ENCODE peak calls at places on chromosomes 2 and 18, in nine cellular contexts. One of them, this sample, is unnamed.

GRCh38 chr2:240798327-240798905 is 21.6 kb downstream of the KIF1A start:
- DNase-seq in AG09319: no peak
- DNase-seq in T follicular helper cell: no peak
- DNase-seq in neural crest cell: no peak
- DNase-seq in dermis microvascular lymphatic vessel endothelial cell: no peak
- DNase-seq in stimulated activated CD4-positive, alpha-beta T cell treated with anti-CD3 and anti-CD28 coated beads, Interleukin-4, amount 100 ng/mL, for 4 hours: no peak
- DNase-seq in left cardiac atrium: no peak
- DNase-seq in astrocyte of the spinal cord: no peak
- DNase-seq in HFF-Myc: no peak
- DNase-seq in this sample: no peak

GRCh38 chr2:20179755-20180594 is 45.0 kb downstream of the SDC1 start:
- DNase-seq in AG09319: no peak
- DNase-seq in T follicular helper cell: no peak
- DNase-seq in neural crest cell: no peak
- DNase-seq in dermis microvascular lymphatic vessel endothelial cell: no peak
- DNase-seq in stimulated activated CD4-positive, alpha-beta T cell treated with anti-CD3 and anti-CD28 coated beads, Interleukin-4, amount 100 ng/mL, for 4 hours: no peak
- DNase-seq in left cardiac atrium: no peak
- DNase-seq in astrocyte of the spinal cord: no peak
- DNase-seq in HFF-Myc: no peak
- DNase-seq in this sample: peak; percentile 51

GRCh38 chr2:203603451-203604389 is 68.6 kb upstream of the RAPH1 start:
- DNase-seq in AG09319: no peak
- DNase-seq in T follicular helper cell: no peak
- DNase-seq in neural crest cell: no peak
- DNase-seq in dermis microvascular lymphatic vessel endothelial cell: no peak
- DNase-seq in stimulated activated CD4-positive, alpha-beta T cell treated with anti-CD3 and anti-CD28 coated beads, Interleukin-4, amount 100 ng/mL, for 4 hours: no peak
- DNase-seq in left cardiac atrium: no peak
- DNase-seq in astrocyte of the spinal cord: no peak
- DNase-seq in HFF-Myc: no peak
- DNase-seq in this sample: no peak

GRCh38 chr18:63994783-63995399 is 25.0 kb downstream of the SERPINB8 start:
- DNase-seq in AG09319: peak; percentile 24
- DNase-seq in T follicular helper cell: peak; percentile 6
- DNase-seq in neural crest cell: peak; percentile 55
- DNase-seq in dermis microvascular lymphatic vessel endothelial cell: peak; percentile 43
- DNase-seq in stimulated activated CD4-positive, alpha-beta T cell treated with anti-CD3 and anti-CD28 coated beads, Interleukin-4, amount 100 ng/mL, for 4 hours: peak; percentile 35
- DNase-seq in left cardiac atrium: peak; percentile 43
- DNase-seq in astrocyte of the spinal cord: peak; percentile 45
- DNase-seq in HFF-Myc: peak; percentile 48
- DNase-seq in this sample: no peak

GRCh38 chr2:101432411-101433181 is 42.3 kb downstream of the RFX8 start:
- DNase-seq in AG09319: no peak
- DNase-seq in T follicular helper cell: no peak
- DNase-seq in neural crest cell: no peak
- DNase-seq in dermis microvascular lymphatic vessel endothelial cell: no peak
- DNase-seq in stimulated activated CD4-positive, alpha-beta T cell treated with anti-CD3 and anti-CD28 coated beads, Interleukin-4, amount 100 ng/mL, for 4 hours: no peak
- DNase-seq in left cardiac atrium: no peak
- DNase-seq in astrocyte of the spinal cord: peak; percentile 61
- DNase-seq in HFF-Myc: no peak
- DNase-seq in this sample: no peak

GRCh38 chr18:64110692-64111480 is 38.0 kb downstream of the LINC00305 start:
- DNase-seq in AG09319: no peak
- DNase-seq in T follicular helper cell: no peak
- DNase-seq in neural crest cell: no peak
- DNase-seq in dermis microvascular lymphatic vessel endothelial cell: peak; percentile 8
- DNase-seq in stimulated activated CD4-positive, alpha-beta T cell treated with anti-CD3 and anti-CD28 coated beads, Interleukin-4, amount 100 ng/mL, for 4 hours: no peak
- DNase-seq in left cardiac atrium: no peak
- DNase-seq in astrocyte of the spinal cord: no peak
- DNase-seq in HFF-Myc: no peak
- DNase-seq in this sample: no peak

GRCh38 chr2:10057231-10058107 is 14.1 kb downstream of the KLF11 start:
- DNase-seq in AG09319: peak; percentile 39
- DNase-seq in T follicular helper cell: no peak
- DNase-seq in neural crest cell: peak; percentile 26
- DNase-seq in dermis microvascular lymphatic vessel endothelial cell: peak; percentile 15
- DNase-seq in stimulated activated CD4-positive, alpha-beta T cell treated with anti-CD3 and anti-CD28 coated beads, Interleukin-4, amount 100 ng/mL, for 4 hours: no peak
- DNase-seq in left cardiac atrium: peak; percentile 81
- DNase-seq in astrocyte of the spinal cord: peak; percentile 68
- DNase-seq in HFF-Myc: no peak
- DNase-seq in this sample: no peak

GRCh38 chr18:77321823-77322805 is 72.5 kb downstream of the GALR1 start:
- DNase-seq in AG09319: no peak
- DNase-seq in T follicular helper cell: no peak
- DNase-seq in neural crest cell: no peak
- DNase-seq in dermis microvascular lymphatic vessel endothelial cell: no peak
- DNase-seq in stimulated activated CD4-positive, alpha-beta T cell treated with anti-CD3 and anti-CD28 coated beads, Interleukin-4, amount 100 ng/mL, for 4 hours: no peak
- DNase-seq in left cardiac atrium: no peak
- DNase-seq in astrocyte of the spinal cord: no peak
- DNase-seq in HFF-Myc: no peak
- DNase-seq in this sample: no peak

GRCh38 chr18:40868110-40868858 is 1086.8 kb upstream of the PIK3C3 start:
- DNase-seq in AG09319: no peak
- DNase-seq in T follicular helper cell: no peak
- DNase-seq in neural crest cell: no peak
- DNase-seq in dermis microvascular lymphatic vessel endothelial cell: no peak
- DNase-seq in stimulated activated CD4-positive, alpha-beta T cell treated with anti-CD3 and anti-CD28 coated beads, Interleukin-4, amount 100 ng/mL, for 4 hours: no peak
- DNase-seq in left cardiac atrium: no peak
- DNase-seq in astrocyte of the spinal cord: peak; percentile 79
- DNase-seq in HFF-Myc: peak; percentile 19
- DNase-seq in this sample: no peak

GRCh38 chr2:99876956-99877355 is 265.4 kb downstream of the AFF3 start:
- DNase-seq in AG09319: no peak
- DNase-seq in T follicular helper cell: no peak
- DNase-seq in neural crest cell: no peak
- DNase-seq in dermis microvascular lymphatic vessel endothelial cell: no peak
- DNase-seq in stimulated activated CD4-positive, alpha-beta T cell treated with anti-CD3 and anti-CD28 coated beads, Interleukin-4, amount 100 ng/mL, for 4 hours: no peak
- DNase-seq in left cardiac atrium: no peak
- DNase-seq in astrocyte of the spinal cord: no peak
- DNase-seq in HFF-Myc: no peak
- DNase-seq in this sample: no peak

GRCh38 chr2:70546376-70546775 is 7.2 kb downstream of the TGFA start:
- DNase-seq in AG09319: no peak
- DNase-seq in T follicular helper cell: no peak
- DNase-seq in neural crest cell: no peak
- DNase-seq in dermis microvascular lymphatic vessel endothelial cell: no peak
- DNase-seq in stimulated activated CD4-positive, alpha-beta T cell treated with anti-CD3 and anti-CD28 coated beads, Interleukin-4, amount 100 ng/mL, for 4 hours: no peak
- DNase-seq in left cardiac atrium: no peak
- DNase-seq in astrocyte of the spinal cord: no peak
- DNase-seq in HFF-Myc: no peak
- DNase-seq in this sample: no peak

GRCh38 chr2:227595797-227596196 is 2.9 kb upstream of the SCYGR2 start:
- DNase-seq in AG09319: no peak
- DNase-seq in T follicular helper cell: no peak
- DNase-seq in neural crest cell: no peak
- DNase-seq in dermis microvascular lymphatic vessel endothelial cell: no peak
- DNase-seq in stimulated activated CD4-positive, alpha-beta T cell treated with anti-CD3 and anti-CD28 coated beads, Interleukin-4, amount 100 ng/mL, for 4 hours: no peak
- DNase-seq in left cardiac atrium: no peak
- DNase-seq in astrocyte of the spinal cord: no peak
- DNase-seq in HFF-Myc: no peak
- DNase-seq in this sample: no peak

GRCh38 chr2:174124171-174124570 is 124.2 kb downstream of the OLA1 start:
- DNase-seq in AG09319: no peak
- DNase-seq in T follicular helper cell: no peak
- DNase-seq in neural crest cell: peak; percentile 12
- DNase-seq in dermis microvascular lymphatic vessel endothelial cell: no peak
- DNase-seq in stimulated activated CD4-positive, alpha-beta T cell treated with anti-CD3 and anti-CD28 coated beads, Interleukin-4, amount 100 ng/mL, for 4 hours: no peak
- DNase-seq in left cardiac atrium: no peak
- DNase-seq in astrocyte of the spinal cord: no peak
- DNase-seq in HFF-Myc: no peak
- DNase-seq in this sample: no peak

GRCh38 chr2:241061275-241061674 is 40.8 kb downstream of the MTERF4 start:
- DNase-seq in AG09319: peak; percentile 12
- DNase-seq in T follicular helper cell: no peak
- DNase-seq in neural crest cell: no peak
- DNase-seq in dermis microvascular lymphatic vessel endothelial cell: no peak
- DNase-seq in stimulated activated CD4-positive, alpha-beta T cell treated with anti-CD3 and anti-CD28 coated beads, Interleukin-4, amount 100 ng/mL, for 4 hours: no peak
- DNase-seq in left cardiac atrium: no peak
- DNase-seq in astrocyte of the spinal cord: peak; percentile 29
- DNase-seq in HFF-Myc: no peak
- DNase-seq in this sample: no peak

GRCh38 chr2:223524066-223524465 is 78.1 kb downstream of the SCG2 start:
- DNase-seq in AG09319: no peak
- DNase-seq in T follicular helper cell: no peak
- DNase-seq in neural crest cell: no peak
- DNase-seq in dermis microvascular lymphatic vessel endothelial cell: no peak
- DNase-seq in stimulated activated CD4-positive, alpha-beta T cell treated with anti-CD3 and anti-CD28 coated beads, Interleukin-4, amount 100 ng/mL, for 4 hours: no peak
- DNase-seq in left cardiac atrium: no peak
- DNase-seq in astrocyte of the spinal cord: no peak
- DNase-seq in HFF-Myc: no peak
- DNase-seq in this sample: no peak

GRCh38 chr18:51069885-51070284 is 39.9 kb downstream of the SMAD4 start:
- DNase-seq in AG09319: no peak
- DNase-seq in T follicular helper cell: no peak
- DNase-seq in neural crest cell: no peak
- DNase-seq in dermis microvascular lymphatic vessel endothelial cell: no peak
- DNase-seq in stimulated activated CD4-positive, alpha-beta T cell treated with anti-CD3 and anti-CD28 coated beads, Interleukin-4, amount 100 ng/mL, for 4 hours: no peak
- DNase-seq in left cardiac atrium: no peak
- DNase-seq in astrocyte of the spinal cord: no peak
- DNase-seq in HFF-Myc: no peak
- DNase-seq in this sample: no peak

GRCh38 chr18:56043691-56044090 is 455.7 kb upstream of the TCF4 start:
- DNase-seq in AG09319: no peak
- DNase-seq in T follicular helper cell: no peak
- DNase-seq in neural crest cell: peak; percentile 28
- DNase-seq in dermis microvascular lymphatic vessel endothelial cell: peak; percentile 71
- DNase-seq in stimulated activated CD4-positive, alpha-beta T cell treated with anti-CD3 and anti-CD28 coated beads, Interleukin-4, amount 100 ng/mL, for 4 hours: no peak
- DNase-seq in left cardiac atrium: no peak
- DNase-seq in astrocyte of the spinal cord: peak; percentile 5
- DNase-seq in HFF-Myc: no peak
- DNase-seq in this sample: peak; percentile 67

GRCh38 chr2:43071629-43072550 is 154.5 kb downstream of the ZFP36L2 start:
- DNase-seq in AG09319: no peak
- DNase-seq in T follicular helper cell: no peak
- DNase-seq in neural crest cell: no peak
- DNase-seq in dermis microvascular lymphatic vessel endothelial cell: no peak
- DNase-seq in stimulated activated CD4-positive, alpha-beta T cell treated with anti-CD3 and anti-CD28 coated beads, Interleukin-4, amount 100 ng/mL, for 4 hours: no peak
- DNase-seq in left cardiac atrium: peak; percentile 56
- DNase-seq in astrocyte of the spinal cord: no peak
- DNase-seq in HFF-Myc: no peak
- DNase-seq in this sample: peak; percentile 73

GRCh38 chr18:22564036-22564435 is 146.3 kb upstream of the CTAGE1 start:
- DNase-seq in AG09319: no peak
- DNase-seq in T follicular helper cell: no peak
- DNase-seq in neural crest cell: no peak
- DNase-seq in dermis microvascular lymphatic vessel endothelial cell: no peak
- DNase-seq in stimulated activated CD4-positive, alpha-beta T cell treated with anti-CD3 and anti-CD28 coated beads, Interleukin-4, amount 100 ng/mL, for 4 hours: no peak
- DNase-seq in left cardiac atrium: no peak
- DNase-seq in astrocyte of the spinal cord: peak; percentile 82
- DNase-seq in HFF-Myc: no peak
- DNase-seq in this sample: no peak

GRCh38 chr18:75353357-75353756 is 74.1 kb downstream of the SMIM21 start:
- DNase-seq in AG09319: no peak
- DNase-seq in T follicular helper cell: no peak
- DNase-seq in neural crest cell: no peak
- DNase-seq in dermis microvascular lymphatic vessel endothelial cell: no peak
- DNase-seq in stimulated activated CD4-positive, alpha-beta T cell treated with anti-CD3 and anti-CD28 coated beads, Interleukin-4, amount 100 ng/mL, for 4 hours: no peak
- DNase-seq in left cardiac atrium: no peak
- DNase-seq in astrocyte of the spinal cord: no peak
- DNase-seq in HFF-Myc: no peak
- DNase-seq in this sample: no peak

GRCh38 chr2:215950009-215950408 is 63.3 kb downstream of the MREG start:
- DNase-seq in AG09319: no peak
- DNase-seq in T follicular helper cell: no peak
- DNase-seq in neural crest cell: no peak
- DNase-seq in dermis microvascular lymphatic vessel endothelial cell: peak; percentile 49
- DNase-seq in stimulated activated CD4-positive, alpha-beta T cell treated with anti-CD3 and anti-CD28 coated beads, Interleukin-4, amount 100 ng/mL, for 4 hours: no peak
- DNase-seq in left cardiac atrium: no peak
- DNase-seq in astrocyte of the spinal cord: peak; percentile 70
- DNase-seq in HFF-Myc: peak; percentile 40
- DNase-seq in this sample: no peak

GRCh38 chr18:63741769-63742168 is 33.4 kb upstream of the SERPINB7 start:
- DNase-seq in AG09319: no peak
- DNase-seq in T follicular helper cell: no peak
- DNase-seq in neural crest cell: no peak
- DNase-seq in dermis microvascular lymphatic vessel endothelial cell: no peak
- DNase-seq in stimulated activated CD4-positive, alpha-beta T cell treated with anti-CD3 and anti-CD28 coated beads, Interleukin-4, amount 100 ng/mL, for 4 hours: no peak
- DNase-seq in left cardiac atrium: no peak
- DNase-seq in astrocyte of the spinal cord: peak; percentile 33
- DNase-seq in HFF-Myc: no peak
- DNase-seq in this sample: no peak

GRCh38 chr18:65746936-65747335 is 3.9 kb upstream of the CDH7 start:
- DNase-seq in AG09319: no peak
- DNase-seq in T follicular helper cell: no peak
- DNase-seq in neural crest cell: no peak
- DNase-seq in dermis microvascular lymphatic vessel endothelial cell: no peak
- DNase-seq in stimulated activated CD4-positive, alpha-beta T cell treated with anti-CD3 and anti-CD28 coated beads, Interleukin-4, amount 100 ng/mL, for 4 hours: no peak
- DNase-seq in left cardiac atrium: no peak
- DNase-seq in astrocyte of the spinal cord: no peak
- DNase-seq in HFF-Myc: no peak
- DNase-seq in this sample: no peak

GRCh38 chr2:216109962-216110614 is 940 bp downstream of the XRCC5 start:
- DNase-seq in AG09319: peak; percentile 37
- DNase-seq in T follicular helper cell: no peak
- DNase-seq in neural crest cell: no peak
- DNase-seq in dermis microvascular lymphatic vessel endothelial cell: peak; percentile 68
- DNase-seq in stimulated activated CD4-positive, alpha-beta T cell treated with anti-CD3 and anti-CD28 coated beads, Interleukin-4, amount 100 ng/mL, for 4 hours: no peak
- DNase-seq in left cardiac atrium: no peak
- DNase-seq in astrocyte of the spinal cord: peak; percentile 67
- DNase-seq in HFF-Myc: no peak
- DNase-seq in this sample: no peak

GRCh38 chr18:43893001-43893637 is 615.8 kb upstream of the SYT4 start:
- DNase-seq in AG09319: peak; percentile 76
- DNase-seq in T follicular helper cell: no peak
- DNase-seq in neural crest cell: no peak
- DNase-seq in dermis microvascular lymphatic vessel endothelial cell: peak; percentile 66
- DNase-seq in stimulated activated CD4-positive, alpha-beta T cell treated with anti-CD3 and anti-CD28 coated beads, Interleukin-4, amount 100 ng/mL, for 4 hours: no peak
- DNase-seq in left cardiac atrium: no peak
- DNase-seq in astrocyte of the spinal cord: peak; percentile 95
- DNase-seq in HFF-Myc: peak; percentile 95
- DNase-seq in this sample: no peak

GRCh38 chr2:61178603-61179545 is 16.9 kb downstream of the C2orf74 start:
- DNase-seq in AG09319: no peak
- DNase-seq in T follicular helper cell: no peak
- DNase-seq in neural crest cell: no peak
- DNase-seq in dermis microvascular lymphatic vessel endothelial cell: no peak
- DNase-seq in stimulated activated CD4-positive, alpha-beta T cell treated with anti-CD3 and anti-CD28 coated beads, Interleukin-4, amount 100 ng/mL, for 4 hours: no peak
- DNase-seq in left cardiac atrium: no peak
- DNase-seq in astrocyte of the spinal cord: no peak
- DNase-seq in HFF-Myc: no peak
- DNase-seq in this sample: no peak

GRCh38 chr2:19700861-19701585 is 200.8 kb downstream of the TTC32 start:
- DNase-seq in AG09319: no peak
- DNase-seq in T follicular helper cell: no peak
- DNase-seq in neural crest cell: no peak
- DNase-seq in dermis microvascular lymphatic vessel endothelial cell: no peak
- DNase-seq in stimulated activated CD4-positive, alpha-beta T cell treated with anti-CD3 and anti-CD28 coated beads, Interleukin-4, amount 100 ng/mL, for 4 hours: no peak
- DNase-seq in left cardiac atrium: no peak
- DNase-seq in astrocyte of the spinal cord: no peak
- DNase-seq in HFF-Myc: no peak
- DNase-seq in this sample: no peak

GRCh38 chr18:21599585-21600525 is 649 bp downstream of the ESCO1 start:
- DNase-seq in AG09319: no peak
- DNase-seq in T follicular helper cell: no peak
- DNase-seq in neural crest cell: no peak
- DNase-seq in dermis microvascular lymphatic vessel endothelial cell: peak; percentile 58
- DNase-seq in stimulated activated CD4-positive, alpha-beta T cell treated with anti-CD3 and anti-CD28 coated beads, Interleukin-4, amount 100 ng/mL, for 4 hours: peak; percentile 51
- DNase-seq in left cardiac atrium: peak; percentile 65
- DNase-seq in astrocyte of the spinal cord: peak; percentile 7
- DNase-seq in HFF-Myc: peak; percentile 2
- DNase-seq in this sample: no peak

This sample was measured in sciatic nerve.